ENCODE peak calls at places on chromosomes 5 and 9, in eight cellular contexts. N is bronchial epithelial cell, Q is cardiac muscle cell, T is pons, Y is iris pigment epithelial cell, I is ascending aorta, X is NCI-H748 treated with DMSO at 0.1 percent for 48 hours, E is Daoy. U is an unnamed sample.

GRCh38 chr9:113548221-113549041 is 84.9 kb downstream of the RGS3 start:
- DNase-seq in Y (peak), Q (peak), E (peak), I (peak), N (no peak), X (no peak), T (peak), U (no peak)

GRCh38 chr5:91049800-91050199 is 333.3 kb downstream of the ARRDC3 start:
- DNase-seq in E (peak), I (no peak), N (peak), T (no peak), Q (peak), X (no peak), Y (peak), U (no peak)

GRCh38 chr9:93059097-93059959 is 827 bp downstream of the SUSD3 start:
- DNase-seq in Q (no peak), T (no peak), I (no peak), N (no peak), X (no peak), E (no peak), Y (no peak), U (no peak)

GRCh38 chr9:12801663-12802062 is 26.8 kb downstream of the LURAP1L start:
- DNase-seq in T (no peak), E (no peak), I (no peak), N (no peak), Y (no peak), X (no peak), Q (no peak), U (no peak)

GRCh38 chr5:101969752-101970151 is 326.3 kb downstream of the SLCO4C1 start:
- DNase-seq in N (no peak), Y (no peak), Q (no peak), T (no peak), E (no peak), I (no peak), X (no peak), U (peak)

GRCh38 chr5:135126688-135127603 is 92.9 kb upstream of the PITX1 start:
- DNase-seq in E (no peak), X (peak), I (no peak), T (no peak), Y (no peak), N (peak), Q (no peak), U (peak)

GRCh38 chr5:10329808-10330481 is 22.2 kb upstream of the CMBL start:
- DNase-seq in T (no peak), Y (peak), I (no peak), Q (peak), N (no peak), X (no peak), E (peak), U (peak)

GRCh38 chr5:34715711-34716110 is 59.6 kb downstream of the RAI14 start:
- DNase-seq in E (no peak), N (no peak), I (no peak), Q (peak), T (no peak), Y (peak), X (no peak), U (no peak)

U was measured in NCI-H1092 treated with DMSO at 0.1 percent for 48 hours.